ENCODE peak calls at places on chromosomes 13 and 19, in four cellular contexts. E is neural crest cell, S is PC-3, F is colonic mucosa. K is an unnamed sample.

GRCh38 chr19:35853038-35853756 is 893 bp upstream of the NPHS1 start:
- DNase-seq in E (no peak), S (no peak), F (no peak), K (no peak)

GRCh38 chr13:30128591-30128990 is 178.8 kb downstream of the KATNAL1 start:
- DNase-seq in E (no peak), S (no peak), F (no peak), K (no peak)

GRCh38 chr13:66994498-66995365 is 235.4 kb downstream of the PCDH9 start:
- DNase-seq in E (no peak), S (no peak), F (no peak), K (peak; percentile 5)

GRCh38 chr13:26476111-26476743 is 81.3 kb upstream of the WASF3 start:
- DNase-seq in E (peak; percentile 36), S (no peak), F (no peak), K (no peak)

GRCh38 chr19:36489920-36490415 is 607 bp upstream of the ZNF566 start:
- DNase-seq in E (peak; percentile 70), S (peak; percentile 82), F (peak; percentile 85), K (peak; percentile 86)

GRCh38 chr19:38977445-38978314 is 2.1 kb upstream of the FBXO17 start:
- DNase-seq in E (no peak), S (no peak), F (no peak), K (peak; percentile 81)

GRCh38 chr13:38044067-38044466 is 174.5 kb upstream of the TRPC4 start:
- DNase-seq in E (no peak), S (no peak), F (no peak), K (no peak)

GRCh38 chr13:83248751-83249150 is 633.5 kb downstream of the SLITRK1 start:
- DNase-seq in E (no peak), S (no peak), F (no peak), K (no peak)

DNA sequence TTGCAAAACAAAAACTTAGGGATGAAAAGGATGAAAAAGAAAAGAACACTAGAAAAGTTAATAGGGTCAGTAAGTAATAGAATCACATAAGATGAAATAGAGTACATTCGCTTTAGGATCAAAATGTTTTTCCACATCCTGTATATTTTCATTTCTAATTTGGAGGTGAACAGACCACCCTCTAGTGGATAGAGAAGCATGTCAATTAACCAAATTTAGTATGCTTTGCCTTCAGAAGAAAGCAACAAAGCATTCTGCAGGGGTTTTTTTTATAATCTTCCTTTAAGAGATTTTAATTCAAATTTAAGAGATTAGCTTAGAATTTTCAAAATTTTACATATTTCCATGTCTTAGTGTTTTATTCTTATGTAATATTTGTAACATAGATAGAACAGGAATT is 610.9 kb upstream of the SGCG start:
- DNase-seq in E (no peak), S (no peak), F (no peak), K (no peak)
- TF ChIP-seq CTCF in E (peak; percentile 30), S (no peak), F (no peak), K (no peak)

GRCh38 chr19:17078038-17078919 is 2.7 kb downstream of the MYO9B start:
- DNase-seq in E (no peak), S (no peak), F (no peak), K (no peak)
- TF ChIP-seq CTCF in E (no peak), S (no peak), F (no peak), K (no peak)

DNA sequence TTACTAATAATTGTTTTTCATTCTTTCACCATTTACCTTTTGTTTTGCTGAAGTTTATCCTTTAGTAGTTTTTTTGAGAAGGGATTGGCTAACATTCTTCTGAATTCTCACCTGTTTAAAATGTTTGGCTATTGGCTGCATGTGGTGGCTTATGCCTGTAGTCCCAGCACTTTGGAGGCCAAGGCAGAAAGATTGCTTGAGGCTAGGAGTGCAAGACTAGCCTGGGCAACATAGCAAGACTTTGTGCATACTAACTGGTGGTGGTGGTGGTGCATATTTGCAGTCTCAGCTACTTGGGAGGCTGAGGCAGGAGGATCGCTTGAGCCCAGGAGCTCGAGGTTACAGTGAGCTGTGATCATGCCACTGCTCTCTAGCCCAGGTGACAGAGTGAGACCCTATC is 27.5 kb upstream of the RNF113B start:
- DNase-seq in E (no peak), S (no peak), F (no peak), K (no peak)
- TF ChIP-seq CTCF in E (no peak), S (no peak), F (no peak), K (no peak)

GRCh38 chr19:13128583-13128982 is 10.5 kb downstream of the NACC1 start:
- DNase-seq in E (no peak), S (no peak), F (no peak), K (no peak)
- TF ChIP-seq CTCF in E (no peak), S (no peak), F (no peak), K (no peak)

GRCh38 chr19:48290341-48290922 is 20.6 kb downstream of the ZNF114 start:
- DNase-seq in E (peak; percentile 42), S (no peak), F (no peak), K (no peak)
- TF ChIP-seq CTCF in E (no peak), S (no peak), F (no peak), K (no peak)

GRCh38 chr19:4830768-4831265 is 695 bp downstream of the TICAM1 start:
- DNase-seq in E (no peak), S (peak; percentile 23), F (peak; percentile 45), K (no peak)

GRCh38 chr19:4831351-4832340 is at the start of gene TICAM1:
- DNase-seq in E (no peak), S (peak; percentile 63), F (peak; percentile 87), K (peak; percentile 87)

GRCh38 chr19:4832776-4833175 is 1.3 kb upstream of the TICAM1 start:
- DNase-seq in E (no peak), S (no peak), F (no peak), K (peak; percentile 36)

GRCh38 chr19:4830332-4830731 is 1.2 kb downstream of the TICAM1 start:
- DNase-seq in E (no peak), S (no peak), F (no peak), K (no peak)

DNA sequence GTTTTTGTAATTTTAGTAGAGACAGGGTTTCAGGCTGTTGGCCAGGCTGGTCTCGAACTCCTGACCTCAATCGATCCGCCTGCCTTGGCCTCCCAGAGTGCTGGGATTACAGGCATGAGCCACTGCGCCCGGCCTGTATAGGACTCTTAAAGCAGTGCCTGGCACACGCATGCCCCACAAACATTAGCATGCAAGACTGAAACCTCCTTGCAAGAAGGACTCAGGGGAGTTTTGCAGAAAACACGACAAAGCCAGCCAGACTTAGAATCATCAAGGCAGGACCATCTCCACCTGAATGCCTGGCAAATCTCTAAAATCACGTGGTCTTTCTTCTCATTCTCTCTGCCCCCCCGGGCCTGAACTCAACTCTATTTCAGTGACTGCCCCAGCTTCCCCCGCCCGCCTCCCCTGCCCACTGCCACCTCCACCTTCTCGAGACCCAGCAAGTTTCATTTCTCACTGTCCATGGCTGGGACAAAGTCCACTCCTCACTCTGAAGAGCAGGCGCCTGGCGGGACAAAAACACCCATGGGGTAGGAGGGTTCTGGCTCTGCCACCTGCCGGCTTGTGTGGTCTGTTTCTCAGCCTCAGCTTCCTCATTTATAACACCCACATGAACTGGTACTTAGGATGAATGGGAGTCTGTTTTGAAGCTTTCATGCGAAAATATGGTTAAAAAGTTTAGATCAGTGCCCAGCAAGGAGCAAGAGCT is 2.4 kb downstream of the TICAM1 start:
- DNase-seq in E (no peak), S (no peak), F (peak; percentile 67), K (peak; percentile 51)
- TF ChIP-seq CTCF in E (no peak), S (no peak), F (no peak), K (no peak)

GRCh38 chr13:28376604-28377003 is 118.3 kb downstream of the FLT1 start:
- DNase-seq in E (no peak), S (no peak), F (peak; percentile 22), K (no peak)
- TF ChIP-seq CTCF in E (no peak), S (no peak), F (no peak), K (no peak)

GRCh38 chr19:11451327-11451941 is 16.0 kb downstream of the PRKCSH start:
- DNase-seq in E (no peak), S (no peak), F (no peak), K (no peak)

GRCh38 chr19:11451942-11452813 is 16.7 kb downstream of the PRKCSH start:
- DNase-seq in E (no peak), S (no peak), F (no peak), K (peak; percentile 87)

GRCh38 chr19:11456659-11457058 is 21.2 kb downstream of the PRKCSH start:
- DNase-seq in E (no peak), S (no peak), F (no peak), K (no peak)

GRCh38 chr19:11452814-11453335 is 17.4 kb downstream of the PRKCSH start:
- DNase-seq in E (no peak), S (no peak), F (no peak), K (no peak)

DNA sequence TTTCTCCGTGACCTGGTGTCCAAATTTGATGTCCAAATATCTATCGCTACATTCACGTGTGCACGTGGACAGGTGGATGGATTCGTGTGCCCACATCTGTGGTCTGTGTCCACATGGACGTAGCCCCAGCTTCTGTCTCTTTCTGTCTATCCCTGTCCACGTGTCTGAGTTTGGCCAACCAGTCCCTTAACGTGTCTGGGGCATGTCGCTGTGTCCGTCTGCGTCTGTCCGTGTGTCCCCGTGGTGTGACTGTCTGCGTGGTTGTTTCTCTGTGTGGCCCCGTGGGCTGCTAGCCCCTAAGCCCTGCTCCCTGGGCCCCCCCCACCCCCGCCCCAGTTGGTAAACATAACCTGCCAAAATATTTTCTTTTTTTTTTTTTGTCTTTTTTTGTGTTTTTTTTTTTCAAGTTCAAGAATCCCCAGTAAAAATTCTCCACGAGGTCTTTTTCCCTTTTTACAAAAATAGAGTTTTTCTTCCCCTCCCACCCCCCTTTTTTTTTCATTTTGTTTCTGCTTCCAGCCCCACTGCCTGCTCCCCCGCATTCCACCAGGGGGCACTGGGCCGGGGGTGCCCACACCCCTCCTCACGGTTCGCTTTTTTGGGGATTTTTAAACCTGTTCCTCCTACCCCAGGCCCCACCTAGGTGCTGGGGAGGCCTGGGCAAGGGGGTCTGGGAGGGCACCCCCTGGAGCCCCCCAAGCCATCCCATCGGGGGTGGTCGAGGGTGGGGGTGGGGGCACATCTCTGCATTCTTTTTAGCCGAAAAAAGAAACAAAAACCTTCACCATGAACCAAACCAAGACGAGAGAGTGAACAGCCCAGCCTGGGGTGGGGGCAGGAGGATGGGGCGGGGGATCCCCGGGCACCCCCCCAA is 18.3 kb downstream of the PRKCSH start:
- DNase-seq in E (no peak), S (no peak), F (no peak), K (peak; percentile 80)
- TF ChIP-seq CTCF in E (peak; percentile 52), S (peak; percentile 62), F (no peak), K (peak; percentile 43)

GRCh38 chr13:99416411-99417121 is 84.7 kb upstream of the TM9SF2 start:
- DNase-seq in E (no peak), S (no peak), F (no peak), K (no peak)

GRCh38 chr13:99415851-99416331 is 85.4 kb upstream of the TM9SF2 start:
- DNase-seq in E (no peak), S (no peak), F (no peak), K (no peak)

GRCh38 chr13:99418663-99419140 is 82.6 kb upstream of the TM9SF2 start:
- DNase-seq in E (no peak), S (no peak), F (no peak), K (no peak)

GRCh38 chr13:99417821-99418662 is 83.2 kb upstream of the TM9SF2 start:
- DNase-seq in E (no peak), S (no peak), F (no peak), K (no peak)

DNA sequence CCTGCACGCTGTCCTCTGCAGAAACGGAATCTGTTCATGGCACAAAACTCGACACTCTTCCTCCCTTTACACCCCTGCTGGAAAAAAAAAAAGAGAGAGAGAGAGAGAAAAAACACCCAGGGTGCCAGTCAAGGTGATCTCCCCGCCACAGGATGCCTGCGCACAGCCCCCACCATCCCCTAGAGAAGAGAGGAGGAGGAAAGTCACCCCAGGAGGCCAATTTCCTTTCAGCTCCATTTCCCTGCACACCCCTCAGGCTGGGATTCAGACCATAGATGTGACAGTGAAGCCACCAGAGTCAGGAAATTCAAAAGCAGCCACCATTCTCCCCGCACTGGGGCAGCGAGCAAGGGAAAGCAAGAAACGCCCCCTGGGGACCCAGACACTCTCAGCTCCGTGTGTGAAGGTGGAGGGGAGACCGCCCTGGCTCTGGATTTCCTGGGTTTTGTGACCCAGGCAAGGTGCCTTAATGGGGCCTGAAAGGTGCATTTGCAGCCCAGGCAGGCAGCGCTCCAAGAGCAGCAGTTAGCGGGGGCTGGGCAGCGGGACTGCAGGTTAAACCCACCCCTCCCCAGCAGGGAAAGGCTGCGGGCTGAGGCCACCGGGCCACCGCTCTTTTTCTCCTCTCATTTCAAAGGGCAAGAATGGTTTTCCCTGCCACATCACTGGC is 84.0 kb upstream of the TM9SF2 start:
- DNase-seq in E (no peak), S (no peak), F (no peak), K (no peak)
- TF ChIP-seq CTCF in E (no peak), S (no peak), F (no peak), K (no peak)